ENCODE peak calls at places on chromosomes 4 and X, in six cellular contexts. One of them, this sample, is unnamed.

GRCh38 chrX:24494544-24495113 is 29.5 kb downstream of the PDK3 start:
- DNase-seq in GM12878: no peak
- DNase-seq in ovary: no peak
- DNase-seq in transverse colon: peak; percentile 48
- DNase-seq in stomach: no peak
- DNase-seq in IMR-90: peak; percentile 80
- DNase-seq in this sample: no peak

GRCh38 chr4:89617256-89617655 is 219.7 kb downstream of the SNCA start:
- DNase-seq in GM12878: no peak
- DNase-seq in ovary: no peak
- DNase-seq in transverse colon: no peak
- DNase-seq in stomach: no peak
- DNase-seq in IMR-90: no peak
- DNase-seq in this sample: no peak

GRCh38 chr4:143397887-143398286 is 61.2 kb downstream of the GAB1 start:
- DNase-seq in GM12878: no peak
- DNase-seq in ovary: no peak
- DNase-seq in transverse colon: no peak
- DNase-seq in stomach: no peak
- DNase-seq in IMR-90: peak; percentile 82
- DNase-seq in this sample: no peak

GRCh38 chr4:169270156-169270809 is 473 bp downstream of the SH3RF1 start:
- DNase-seq in GM12878: no peak
- DNase-seq in ovary: peak; percentile 68
- DNase-seq in transverse colon: peak; percentile 69
- DNase-seq in stomach: peak; percentile 71
- DNase-seq in IMR-90: no peak
- DNase-seq in this sample: no peak

GRCh38 chrX:64334467-64334866 is 60.8 kb downstream of the MTMR8 start:
- DNase-seq in GM12878: no peak
- DNase-seq in ovary: no peak
- DNase-seq in transverse colon: peak; percentile 58
- DNase-seq in stomach: no peak
- DNase-seq in IMR-90: no peak
- DNase-seq in this sample: no peak

GRCh38 chr4:137677851-137678250 is 145.6 kb upstream of the PCDH18 start:
- DNase-seq in GM12878: no peak
- DNase-seq in ovary: no peak
- DNase-seq in transverse colon: no peak
- DNase-seq in stomach: no peak
- DNase-seq in IMR-90: peak; percentile 85
- DNase-seq in this sample: no peak

GRCh38 chr4:110815950-110816349 is 193.1 kb upstream of the PITX2 start:
- DNase-seq in GM12878: no peak
- DNase-seq in ovary: no peak
- DNase-seq in transverse colon: no peak
- DNase-seq in stomach: no peak
- DNase-seq in IMR-90: no peak
- DNase-seq in this sample: no peak

GRCh38 chrX:82658492-82658891 is 849.6 kb upstream of the POU3F4 start:
- DNase-seq in GM12878: no peak
- DNase-seq in ovary: no peak
- DNase-seq in transverse colon: no peak
- DNase-seq in stomach: no peak
- DNase-seq in IMR-90: no peak
- DNase-seq in this sample: no peak

GRCh38 chrX:153766098-153766817 is 2.2 kb downstream of the PLXNB3 start:
- DNase-seq in GM12878: no peak
- DNase-seq in ovary: peak; percentile 36
- DNase-seq in transverse colon: peak; percentile 11
- DNase-seq in stomach: no peak
- DNase-seq in IMR-90: peak; percentile 71
- DNase-seq in this sample: peak; percentile 89

GRCh38 chr4:9703391-9703790 is 78.0 kb upstream of the DRD5 start:
- DNase-seq in GM12878: peak; percentile 5
- DNase-seq in ovary: no peak
- DNase-seq in transverse colon: peak; percentile 83
- DNase-seq in stomach: peak; percentile 79
- DNase-seq in IMR-90: no peak
- DNase-seq in this sample: no peak

GRCh38 chrX:38668788-38669187 is 107.4 kb downstream of the TSPAN7 start:
- DNase-seq in GM12878: no peak
- DNase-seq in ovary: no peak
- DNase-seq in transverse colon: no peak
- DNase-seq in stomach: no peak
- DNase-seq in IMR-90: no peak
- DNase-seq in this sample: no peak

GRCh38 chr4:78650106-78651021 is 98.8 kb downstream of the ANXA3 start:
- DNase-seq in GM12878: no peak
- DNase-seq in ovary: no peak
- DNase-seq in transverse colon: no peak
- DNase-seq in stomach: no peak
- DNase-seq in IMR-90: peak; percentile 86
- DNase-seq in this sample: no peak

GRCh38 chrX:6965729-6966128 is 181.8 kb upstream of the STS start:
- DNase-seq in GM12878: no peak
- DNase-seq in ovary: no peak
- DNase-seq in transverse colon: no peak
- DNase-seq in stomach: no peak
- DNase-seq in IMR-90: no peak
- DNase-seq in this sample: no peak

GRCh38 chr4:186669159-186669720 is 54.4 kb downstream of the FAT1 start:
- DNase-seq in GM12878: no peak
- DNase-seq in ovary: no peak
- DNase-seq in transverse colon: no peak
- DNase-seq in stomach: no peak
- DNase-seq in IMR-90: peak; percentile 81
- DNase-seq in this sample: no peak

GRCh38 chr4:174218127-174218790 is 65.2 kb downstream of the FBXO8 start:
- DNase-seq in GM12878: no peak
- DNase-seq in ovary: no peak
- DNase-seq in transverse colon: no peak
- DNase-seq in stomach: no peak
- DNase-seq in IMR-90: no peak
- DNase-seq in this sample: no peak

GRCh38 chrX:25544641-25545040 is 528.9 kb upstream of the ARX start:
- DNase-seq in GM12878: no peak
- DNase-seq in ovary: no peak
- DNase-seq in transverse colon: no peak
- DNase-seq in stomach: no peak
- DNase-seq in IMR-90: peak; percentile 61
- DNase-seq in this sample: no peak

DNA sequence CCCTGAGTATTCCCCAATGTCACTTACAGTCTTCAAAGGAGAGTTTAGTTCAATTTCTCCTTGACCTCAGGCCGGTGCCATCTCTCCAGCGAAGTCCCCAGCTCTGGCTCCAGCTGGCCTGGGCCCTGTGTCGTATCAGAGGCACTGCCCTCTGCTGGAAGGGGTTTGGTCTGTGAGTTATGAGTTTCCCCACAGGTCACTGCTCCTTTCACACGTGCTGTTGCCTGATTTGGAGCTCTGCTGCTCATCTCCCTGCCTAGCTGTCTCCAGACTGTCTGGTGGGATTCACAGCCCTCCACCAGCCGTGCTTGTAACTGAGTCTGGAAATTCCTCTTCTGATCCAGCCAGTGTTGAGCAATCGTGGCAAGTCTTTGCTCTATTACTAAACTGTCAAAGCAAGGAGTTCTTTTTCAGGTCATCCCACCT is at the start of gene RAP2C:
- DNase-seq in GM12878: no peak
- DNase-seq in ovary: peak; percentile 65
- DNase-seq in transverse colon: peak; percentile 82
- DNase-seq in stomach: peak; percentile 76
- DNase-seq in IMR-90: peak; percentile 54
- DNase-seq in this sample: peak; percentile 48
- TF ChIP-seq POLR2A in GM12878: peak; percentile 48
- TF ChIP-seq POLR2A in ovary: peak; percentile 18
- TF ChIP-seq POLR2A in transverse colon: peak; percentile 62
- TF ChIP-seq POLR2A in stomach: no peak
- TF ChIP-seq POLR2A in IMR-90: no peak
- TF ChIP-seq POLR2A in this sample: no peak

GRCh38 chrX:103311401-103311785 is 603 bp upstream of the BEX2 start:
- DNase-seq in GM12878: no peak
- DNase-seq in ovary: no peak
- DNase-seq in transverse colon: no peak
- DNase-seq in stomach: no peak
- DNase-seq in IMR-90: no peak
- DNase-seq in this sample: no peak

GRCh38 chrX:103309860-103310591 is 764 bp downstream of the BEX2 start:
- DNase-seq in GM12878: no peak
- DNase-seq in ovary: peak; percentile 30
- DNase-seq in transverse colon: no peak
- DNase-seq in stomach: no peak
- DNase-seq in IMR-90: no peak
- DNase-seq in this sample: no peak

GRCh38 chrX:103310592-103311400 is at the start of gene BEX2:
- DNase-seq in GM12878: no peak
- DNase-seq in ovary: peak; percentile 87
- DNase-seq in transverse colon: peak; percentile 86
- DNase-seq in stomach: peak; percentile 86
- DNase-seq in IMR-90: no peak
- DNase-seq in this sample: peak; percentile 27
- TF ChIP-seq POLR2A in GM12878: peak; percentile 74
- TF ChIP-seq POLR2A in ovary: peak; percentile 83
- TF ChIP-seq POLR2A in transverse colon: peak; percentile 66
- TF ChIP-seq POLR2A in stomach: no peak
- TF ChIP-seq POLR2A in IMR-90: no peak
- TF ChIP-seq POLR2A in this sample: no peak

GRCh38 chr4:73069338-73070071 is at the start of gene COX18:
- DNase-seq in GM12878: peak; percentile 97
- DNase-seq in ovary: peak; percentile 98
- DNase-seq in transverse colon: peak; percentile 98
- DNase-seq in stomach: peak; percentile 99
- DNase-seq in IMR-90: peak; percentile 99
- DNase-seq in this sample: peak; percentile 55
- TF ChIP-seq POLR2A in GM12878: peak; percentile 91
- TF ChIP-seq POLR2A in ovary: peak; percentile 83
- TF ChIP-seq POLR2A in transverse colon: peak; percentile 96
- TF ChIP-seq POLR2A in stomach: no peak
- TF ChIP-seq POLR2A in IMR-90: peak; percentile 65
- TF ChIP-seq POLR2A in this sample: peak; percentile 83

GRCh38 chr4:38968668-38969067 is 63.5 kb downstream of the TMEM156 start:
- DNase-seq in GM12878: no peak
- DNase-seq in ovary: no peak
- DNase-seq in transverse colon: no peak
- DNase-seq in stomach: no peak
- DNase-seq in IMR-90: no peak
- DNase-seq in this sample: no peak

GRCh38 chr4:38964942-38965775 is 67.0 kb downstream of the TMEM156 start:
- DNase-seq in GM12878: no peak
- DNase-seq in ovary: no peak
- DNase-seq in transverse colon: no peak
- DNase-seq in stomach: no peak
- DNase-seq in IMR-90: no peak
- DNase-seq in this sample: no peak

GRCh38 chr4:38965866-38966265 is 66.3 kb downstream of the TMEM156 start:
- DNase-seq in GM12878: no peak
- DNase-seq in ovary: no peak
- DNase-seq in transverse colon: no peak
- DNase-seq in stomach: no peak
- DNase-seq in IMR-90: no peak
- DNase-seq in this sample: no peak

GRCh38 chr4:38967260-38968095 is 64.7 kb downstream of the TMEM156 start:
- DNase-seq in GM12878: no peak
- DNase-seq in ovary: no peak
- DNase-seq in transverse colon: no peak
- DNase-seq in stomach: no peak
- DNase-seq in IMR-90: peak; percentile 100
- DNase-seq in this sample: no peak
- TF ChIP-seq POLR2A in GM12878: no peak
- TF ChIP-seq POLR2A in ovary: no peak
- TF ChIP-seq POLR2A in transverse colon: no peak
- TF ChIP-seq POLR2A in stomach: no peak
- TF ChIP-seq POLR2A in IMR-90: no peak
- TF ChIP-seq POLR2A in this sample: no peak

DNA sequence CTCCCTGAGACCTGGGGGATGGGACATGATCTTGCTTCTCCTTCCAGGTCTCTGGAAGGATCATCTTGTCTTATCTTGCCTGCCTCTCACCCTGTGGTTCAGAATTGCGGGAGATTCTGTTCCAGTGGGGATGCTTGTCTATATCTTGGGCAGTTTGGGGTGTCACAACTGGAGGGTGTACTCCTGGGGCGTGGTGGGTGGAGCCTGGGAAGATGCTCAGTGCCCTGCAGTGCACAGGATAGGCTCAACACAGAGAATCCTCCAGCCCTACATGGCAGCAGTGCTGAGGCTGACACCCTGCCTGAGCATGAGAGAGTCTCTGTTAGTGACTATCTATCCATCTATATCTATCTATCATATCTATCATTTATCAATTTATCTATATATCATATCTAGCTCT is 7.7 kb downstream of the P2RY8 start:
- DNase-seq in GM12878: no peak
- DNase-seq in ovary: no peak
- DNase-seq in transverse colon: no peak
- DNase-seq in stomach: no peak
- DNase-seq in IMR-90: no peak
- DNase-seq in this sample: no peak
- TF ChIP-seq POLR2A in GM12878: no peak
- TF ChIP-seq POLR2A in ovary: no peak
- TF ChIP-seq POLR2A in transverse colon: no peak
- TF ChIP-seq POLR2A in stomach: no peak
- TF ChIP-seq POLR2A in IMR-90: no peak
- TF ChIP-seq POLR2A in this sample: no peak

GRCh38 chr4:7052313-7052712 is 9.1 kb downstream of the TADA2B start:
- DNase-seq in GM12878: no peak
- DNase-seq in ovary: no peak
- DNase-seq in transverse colon: no peak
- DNase-seq in stomach: no peak
- DNase-seq in IMR-90: no peak
- DNase-seq in this sample: no peak
- TF ChIP-seq POLR2A in GM12878: no peak
- TF ChIP-seq POLR2A in ovary: no peak
- TF ChIP-seq POLR2A in transverse colon: no peak
- TF ChIP-seq POLR2A in stomach: no peak
- TF ChIP-seq POLR2A in IMR-90: no peak
- TF ChIP-seq POLR2A in this sample: no peak

GRCh38 chrX:150982786-150983525 is at the start of gene HMGB3:
- DNase-seq in GM12878: peak; percentile 53
- DNase-seq in ovary: peak; percentile 70
- DNase-seq in transverse colon: peak; percentile 88
- DNase-seq in stomach: peak; percentile 86
- DNase-seq in IMR-90: peak; percentile 86
- DNase-seq in this sample: peak; percentile 96
- TF ChIP-seq POLR2A in GM12878: peak; percentile 76
- TF ChIP-seq POLR2A in ovary: no peak
- TF ChIP-seq POLR2A in transverse colon: peak; percentile 47
- TF ChIP-seq POLR2A in stomach: no peak
- TF ChIP-seq POLR2A in IMR-90: no peak
- TF ChIP-seq POLR2A in this sample: peak; percentile 36

GRCh38 chr4:147731611-147732515 is at the start of gene ARHGAP10:
- DNase-seq in GM12878: no peak
- DNase-seq in ovary: peak; percentile 81
- DNase-seq in transverse colon: peak; percentile 66
- DNase-seq in stomach: peak; percentile 73
- DNase-seq in IMR-90: peak; percentile 82
- DNase-seq in this sample: peak; percentile 55
- TF ChIP-seq POLR2A in GM12878: peak; percentile 78
- TF ChIP-seq POLR2A in ovary: peak; percentile 59
- TF ChIP-seq POLR2A in transverse colon: no peak
- TF ChIP-seq POLR2A in stomach: no peak
- TF ChIP-seq POLR2A in IMR-90: peak; percentile 73
- TF ChIP-seq POLR2A in this sample: peak; percentile 79

This sample was measured in H54.